ENCODE peak calls at places on chromosomes 3 and 15, in six cellular contexts. M is IMR-90, G is neuronal stem cell, L is H9, Y is H1, T is mesenchymal stem cell. O is an unnamed sample.

GRCh38 chr3:172918165-172918564 is 167.6 kb downstream of the ECT2 start:
- DNase-seq in Y (no peak), G (no peak), M (peak), T (peak), L (no peak), O (no peak)

GRCh38 chr15:82105458-82106205 is 59.8 kb upstream of the MEX3B start:
- DNase-seq in T (peak), L (peak), M (peak), Y (no peak), G (no peak), O (peak)

GRCh38 chr3:126914226-126914625 is 68.7 kb upstream of the PLXNA1 start:
- DNase-seq in G (no peak), Y (no peak), M (no peak), L (no peak), T (no peak), O (no peak)

GRCh38 chr3:65914740-65915366 is 123.9 kb downstream of the MAGI1 start:
- DNase-seq in Y (no peak), G (no peak), T (no peak), M (no peak), L (no peak), O (no peak)

GRCh38 chr3:107679911-107680310 is 157.1 kb downstream of the BBX start:
- DNase-seq in L (no peak), Y (no peak), G (no peak), T (no peak), M (no peak), O (no peak)

GRCh38 chr3:132709761-132710160 is 12.4 kb downstream of the NPHP3 start:
- DNase-seq in Y (no peak), L (no peak), M (no peak), G (no peak), T (no peak), O (no peak)

GRCh38 chr3:45496550-45496949 is 98.0 kb upstream of the LIMD1 start:
- DNase-seq in T (peak), M (no peak), G (no peak), Y (no peak), L (no peak), O (no peak)

GRCh38 chr3:354433-354832 is 157.9 kb downstream of the CHL1 start:
- DNase-seq in Y (no peak), L (peak), M (peak), G (peak), T (peak), O (peak)

GRCh38 chr3:30847589-30847988 is 46.9 kb downstream of the GADL1 start:
- DNase-seq in L (no peak), M (no peak), T (no peak), Y (no peak), G (no peak), O (no peak)

GRCh38 chr3:50657407-50657806 is 17.3 kb upstream of the DOCK3 start:
- DNase-seq in L (no peak), T (no peak), G (no peak), M (no peak), Y (no peak), O (no peak)

GRCh38 chr15:80585544-80586018 is 109.5 kb upstream of the ABHD17C start:
- DNase-seq in M (no peak), Y (no peak), L (peak), G (no peak), T (no peak), O (peak)

GRCh38 chr15:96053039-96054021 is 277.2 kb upstream of the NR2F2 start:
- DNase-seq in G (peak), T (peak), L (peak), Y (no peak), M (no peak), O (peak)

GRCh38 chr3:196287066-196287404 is 491 bp downstream of the PCYT1A start:
- DNase-seq in M (no peak), T (peak), Y (no peak), G (no peak), L (no peak), O (no peak)

GRCh38 chr15:98289747-98290146 is 329.2 kb downstream of the ARRDC4 start:
- DNase-seq in L (no peak), M (no peak), G (no peak), Y (no peak), T (no peak), O (no peak)

GRCh38 chr3:53269888-53270880 is 14.4 kb upstream of the TKT start:
- DNase-seq in Y (peak), T (peak), G (peak), M (peak), L (peak), O (peak)

GRCh38 chr3:123759311-123759710 is 124.8 kb downstream of the MYLK start:
- DNase-seq in M (no peak), T (no peak), G (no peak), Y (no peak), L (no peak), O (no peak)

GRCh38 chr15:78950343-78950742 is 5.5 kb upstream of the CTSH start:
- DNase-seq in T (no peak), G (no peak), L (no peak), Y (no peak), M (no peak), O (no peak)

GRCh38 chr3:171001957-171002694 is 24.4 kb downstream of the SLC2A2 start:
- DNase-seq in Y (no peak), G (no peak), L (no peak), T (peak), M (peak), O (no peak)

GRCh38 chr3:180594631-180595348 is 7.2 kb upstream of the TTC14 start:
- DNase-seq in L (no peak), M (peak), T (peak), Y (no peak), G (peak), O (no peak)

GRCh38 chr3:45043715-45044299 is 17.7 kb downstream of the CLEC3B start:
- DNase-seq in Y (no peak), T (peak), G (no peak), L (no peak), M (peak), O (peak)

GRCh38 chr3:15097889-15098288 is 1.1 kb downstream of the RBSN start:
- DNase-seq in M (no peak), L (no peak), T (peak), G (no peak), Y (no peak), O (peak)

GRCh38 chr3:74353039-74353438 is 261.4 kb downstream of the CNTN3 start:
- DNase-seq in L (peak), T (no peak), Y (no peak), M (no peak), G (no peak), O (no peak)

GRCh38 chr15:91853968-91854943 is 748 bp downstream of the SLCO3A1 start:
- DNase-seq in M (no peak), Y (no peak), L (peak), G (peak), T (no peak), O (no peak)

GRCh38 chr15:25391971-25392733 is 46.7 kb downstream of the UBE3A start:
- DNase-seq in Y (no peak), M (peak), L (no peak), T (peak), G (no peak), O (no peak)

GRCh38 chr15:44489464-44489863 is 47.5 kb upstream of the EIF3J start:
- DNase-seq in Y (no peak), G (no peak), M (peak), L (no peak), T (peak), O (peak)

GRCh38 chr15:42270551-42270950 is 2.5 kb upstream of the GANC start:
- DNase-seq in L (no peak), T (no peak), M (no peak), Y (no peak), G (no peak), O (no peak)

GRCh38 chr15:94692697-94693096 is 461.3 kb downstream of the MCTP2 start:
- DNase-seq in T (peak), M (no peak), Y (no peak), G (no peak), L (no peak), O (no peak)

GRCh38 chr15:65413760-65414144 is 9.0 kb downstream of the IGDCC4 start:
- DNase-seq in T (no peak), L (no peak), G (no peak), M (no peak), Y (no peak), O (no peak)

GRCh38 chr3:73661262-73661661 is 36.5 kb upstream of the PDZRN3 start:
- DNase-seq in G (no peak), T (peak), M (peak), L (no peak), Y (no peak), O (peak)

DNA sequence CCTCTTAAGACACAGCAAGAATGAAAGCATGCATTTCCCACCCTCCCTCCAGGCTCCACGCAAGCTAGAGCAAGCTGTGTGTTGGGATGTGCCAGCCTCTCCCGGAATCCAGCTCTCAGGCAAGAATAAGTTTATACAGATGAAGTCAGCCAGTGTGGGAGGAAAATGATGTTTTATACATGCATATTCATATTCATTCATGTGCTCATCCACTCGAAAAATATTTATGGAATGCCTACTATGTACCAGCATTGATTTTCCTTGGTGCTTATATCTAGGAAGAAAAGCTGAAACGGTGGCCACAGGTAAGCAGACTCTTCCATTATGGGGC is 62.7 kb downstream of the KLHL6 start:
- DNase-seq in T (no peak), L (no peak), G (no peak), M (peak), Y (no peak), O (peak)
- H2BK120ac ChIP-seq in T (no peak), L (no peak), G (no peak), M (no peak), Y (no peak), O (no peak)

GRCh38 chr15:58240191-58240932 is 102.2 kb downstream of the AQP9 start:
- DNase-seq in L (no peak), Y (no peak), M (no peak), T (no peak), G (no peak), O (no peak)

GRCh38 chr15:58243083-58243482 is 104.9 kb downstream of the AQP9 start:
- DNase-seq in M (no peak), Y (no peak), G (no peak), L (no peak), T (no peak), O (no peak)

GRCh38 chr15:58244546-58244945 is 106.4 kb downstream of the AQP9 start:
- DNase-seq in T (no peak), L (no peak), G (no peak), Y (no peak), M (no peak), O (no peak)

GRCh38 chr15:58246041-58246440 is 107.9 kb downstream of the AQP9 start:
- DNase-seq in Y (no peak), T (no peak), L (no peak), G (no peak), M (no peak), O (no peak)

DNA sequence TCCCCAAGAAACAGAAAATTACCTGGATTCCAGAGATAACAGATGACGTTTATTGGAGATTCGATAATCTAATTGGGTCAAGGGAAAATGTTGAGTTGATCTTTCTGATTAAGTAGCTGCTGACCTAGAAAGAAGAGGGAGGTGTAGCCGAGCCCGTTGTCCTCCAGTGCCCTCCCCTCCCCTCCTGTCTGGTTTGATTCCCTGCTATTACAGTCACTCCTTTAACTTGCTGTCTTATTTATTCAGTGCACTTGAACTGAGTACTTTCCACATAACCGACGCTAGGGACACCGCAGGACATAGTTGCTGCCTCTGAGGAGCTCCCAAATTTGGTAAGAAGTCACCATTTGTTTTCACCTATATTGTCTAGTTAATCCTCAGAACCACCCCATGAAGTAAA is 103.7 kb downstream of the AQP9 start:
- DNase-seq in Y (no peak), T (no peak), M (no peak), L (no peak), G (no peak), O (peak)
- H4K91ac ChIP-seq in Y (no peak), T (no peak), M (no peak), L (no peak), G (no peak), O (no peak)

GRCh38 chr3:39405687-39406367 is 693 bp upstream of the RPSA start:
- DNase-seq in Y (no peak), M (no peak), G (no peak), T (no peak), L (no peak), O (no peak)

GRCh38 chr3:39407259-39407629 is 724 bp downstream of the RPSA start:
- DNase-seq in M (peak), T (peak), L (no peak), G (no peak), Y (no peak), O (no peak)

GRCh38 chr3:39406368-39407258 is at the start of gene RPSA:
- DNase-seq in M (peak), L (peak), G (peak), Y (peak), T (peak), O (peak)

GRCh38 chr3:39407773-39408492 is 1.4 kb downstream of the RPSA start:
- DNase-seq in M (peak), L (no peak), T (peak), Y (no peak), G (no peak), O (no peak)

GRCh38 chr3:39404943-39405686 is 1.4 kb upstream of the RPSA start:
- DNase-seq in Y (peak), M (no peak), T (no peak), L (peak), G (no peak), O (no peak)
- H2BK120ac ChIP-seq in Y (peak), M (no peak), T (no peak), L (no peak), G (no peak), O (no peak)

DNA sequence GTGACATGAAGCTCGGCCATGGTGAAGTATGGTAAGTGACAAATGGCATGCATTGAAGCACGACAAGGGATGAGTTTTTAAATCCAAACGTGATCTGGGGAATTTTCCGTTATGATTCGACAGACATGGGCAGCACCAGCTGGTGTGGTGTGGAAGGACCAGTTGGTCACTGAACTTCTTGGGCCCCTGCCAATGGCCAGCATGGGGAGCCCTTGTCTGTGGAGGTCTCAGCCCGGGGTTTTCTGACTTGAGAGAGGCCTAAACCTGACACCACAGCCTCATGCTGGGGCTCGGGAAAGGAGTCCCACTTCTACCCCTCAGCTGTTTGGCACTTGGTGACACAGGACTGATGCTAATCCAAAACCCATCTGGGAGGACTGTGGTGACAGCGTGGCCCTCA is 69.3 kb downstream of the ATP1B3 start:
- DNase-seq in L (no peak), G (no peak), T (no peak), Y (no peak), M (no peak), O (no peak)
- H4K91ac ChIP-seq in L (no peak), G (no peak), T (no peak), Y (no peak), M (no peak), O (no peak)

GRCh38 chr3:13013994-13014754 is 59.1 kb downstream of the IQSEC1 start:
- DNase-seq in G (no peak), M (no peak), T (no peak), L (no peak), Y (no peak), O (no peak)
- H2BK120ac ChIP-seq in G (no peak), M (no peak), T (no peak), L (no peak), Y (no peak), O (no peak)

DNA sequence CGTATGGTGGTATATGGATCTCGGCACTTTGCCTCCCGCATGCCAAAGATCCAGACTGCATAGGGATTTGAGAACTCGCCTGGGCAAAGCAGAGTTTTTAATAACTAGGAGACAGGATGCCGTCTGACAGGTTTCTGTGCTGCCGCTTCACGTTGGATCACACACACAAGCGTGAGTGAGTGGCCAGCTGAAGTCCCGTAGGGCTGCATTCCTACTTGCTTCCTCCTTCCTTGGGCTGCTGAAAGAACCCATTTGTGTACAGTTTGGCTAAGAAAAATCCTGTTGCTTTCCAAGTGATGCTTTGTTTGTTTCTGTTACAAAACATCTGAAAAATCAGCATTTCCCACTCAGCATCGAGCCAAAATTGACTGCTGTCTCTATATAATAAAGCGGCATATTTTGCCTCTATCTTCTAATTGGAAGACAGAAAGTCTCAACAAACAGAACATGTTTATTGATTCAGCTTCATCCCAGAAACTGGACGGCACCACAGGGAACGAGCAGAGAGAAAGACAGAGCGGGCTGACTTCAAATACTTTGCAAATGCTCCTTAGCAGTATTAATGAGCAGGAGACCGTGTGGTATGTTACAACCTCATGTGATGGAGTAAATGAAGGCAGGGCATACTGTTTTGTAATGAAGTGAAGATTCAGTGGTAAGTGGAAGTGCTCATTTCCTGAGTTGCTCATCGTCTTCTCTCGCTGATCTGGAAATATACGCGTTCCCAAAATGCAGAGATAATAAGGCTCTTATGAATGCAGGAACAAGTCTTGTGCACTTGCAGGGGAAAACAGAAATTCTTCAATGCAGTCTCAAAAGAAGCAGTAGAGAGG is 604.5 kb upstream of the CFAP20DC start:
- DNase-seq in T (no peak), G (no peak), M (peak), Y (no peak), L (no peak), O (peak)
- H4K91ac ChIP-seq in T (no peak), G (no peak), M (peak), Y (no peak), L (no peak), O (no peak)

GRCh38 chr3:177604181-177604580 is 406.9 kb upstream of the TBL1XR1 start:
- DNase-seq in M (no peak), T (no peak), L (no peak), G (no peak), Y (no peak), O (no peak)
- H2BK120ac ChIP-seq in M (no peak), T (no peak), L (no peak), G (no peak), Y (no peak), O (peak)

GRCh38 chr3:8841472-8841871 is 72.1 kb upstream of the OXTR start:
- DNase-seq in T (no peak), Y (no peak), G (no peak), L (no peak), M (no peak), O (no peak)
- H4K91ac ChIP-seq in T (no peak), Y (no peak), G (no peak), L (no peak), M (peak), O (no peak)

GRCh38 chr3:4994823-4995499 is 15.7 kb downstream of the BHLHE40 start:
- DNase-seq in L (no peak), M (peak), T (peak), Y (no peak), G (no peak), O (peak)

GRCh38 chr3:4996771-4997291 is 17.6 kb downstream of the BHLHE40 start:
- DNase-seq in G (no peak), L (no peak), M (no peak), Y (no peak), T (no peak), O (no peak)

GRCh38 chr3:4997946-4998345 is 18.7 kb downstream of the BHLHE40 start:
- DNase-seq in L (no peak), M (no peak), G (no peak), Y (no peak), T (no peak), O (peak)

GRCh38 chr3:4995500-4996053 is 16.3 kb downstream of the BHLHE40 start:
- DNase-seq in G (no peak), M (peak), T (peak), L (no peak), Y (no peak), O (peak)

DNA sequence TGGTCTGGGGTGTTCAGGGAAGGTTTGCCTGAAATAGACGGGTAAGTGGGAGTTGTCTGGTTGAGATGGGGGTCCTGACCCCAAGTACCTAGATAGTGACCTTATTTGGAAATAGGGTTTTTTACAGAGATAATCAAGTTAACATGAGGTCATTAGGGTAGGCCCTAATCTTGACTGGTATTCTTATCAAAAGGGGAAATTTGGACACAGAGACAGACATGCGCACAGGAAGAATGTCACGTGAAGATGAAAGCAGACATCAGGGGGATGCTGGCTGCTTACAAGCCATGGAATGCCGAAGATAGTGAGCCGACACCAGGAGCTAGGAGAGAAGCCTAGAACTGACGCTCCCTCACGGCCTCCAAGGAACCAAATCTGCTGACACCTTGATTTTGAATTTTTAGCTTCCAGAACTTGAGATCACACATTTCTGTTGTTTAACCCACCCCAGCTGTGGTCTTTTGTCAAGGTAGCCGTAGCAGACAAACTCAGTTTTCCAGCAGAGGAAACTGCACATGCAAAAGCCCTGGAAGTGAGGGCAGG is 17.1 kb downstream of the BHLHE40 start:
- DNase-seq in G (no peak), T (no peak), Y (no peak), L (no peak), M (no peak), O (peak)
- H2BK120ac ChIP-seq in G (no peak), T (no peak), Y (no peak), L (no peak), M (peak), O (peak)

DNA sequence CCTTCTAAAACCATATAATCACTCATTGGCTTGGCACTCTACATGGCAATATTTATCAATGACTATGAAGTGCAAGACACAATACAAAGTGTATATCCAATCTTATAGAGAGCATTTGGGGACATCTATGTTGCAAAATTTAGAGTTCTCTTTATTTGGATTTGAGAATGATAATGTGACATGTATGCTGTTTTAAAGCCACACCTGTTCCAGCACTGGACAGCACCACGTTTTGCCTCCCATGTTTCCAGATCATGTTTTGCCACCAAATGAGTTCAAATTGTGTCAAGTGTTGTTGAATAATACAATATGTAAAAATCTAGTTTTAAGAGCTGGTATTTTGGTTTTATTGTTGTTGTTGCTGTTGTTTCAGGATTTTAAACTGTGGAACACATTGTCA is 33.3 kb upstream of the GOLGA8A start:
- DNase-seq in Y (no peak), M (no peak), L (no peak), T (no peak), G (no peak), O (no peak)
- H4K91ac ChIP-seq in Y (no peak), M (no peak), L (no peak), T (no peak), G (no peak), O (no peak)

O was measured in trophoblast cell.